ENCODE peak calls at places on chromosomes 12 and 14, in four cellular contexts. C is colonic mucosa, F is mammary epithelial cell, W is K562. G is an unnamed sample.

GRCh38 chr14:80942158-80942738 is 710 bp upstream of the CEP128 start:
- DNase-seq in C (no peak), F (peak), W (no peak), G (no peak)

GRCh38 chr14:31263485-31264133 is 56.0 kb upstream of the HECTD1 start:
- DNase-seq in C (no peak), F (peak), W (no peak), G (peak)

GRCh38 chr12:50055831-50056628 is 1.4 kb upstream of the ASIC1 start:
- DNase-seq in C (peak), F (peak), W (peak), G (peak)

GRCh38 chr14:81557137-81557536 is 23.5 kb upstream of the SEL1L start:
- DNase-seq in C (no peak), F (no peak), W (no peak), G (no peak)

GRCh38 chr12:6328945-6329692 is 12.8 kb downstream of the TNFRSF1A start:
- DNase-seq in C (no peak), F (no peak), W (no peak), G (peak)

GRCh38 chr14:38171197-38171596 is 36.5 kb upstream of the SSTR1 start:
- DNase-seq in C (no peak), F (no peak), W (no peak), G (no peak)

GRCh38 chr12:47591795-47592194 is 114.0 kb downstream of the RPAP3 start:
- DNase-seq in C (no peak), F (no peak), W (no peak), G (no peak)

GRCh38 chr12:130993759-130994670 is 40.3 kb downstream of the ADGRD1 start:
- DNase-seq in C (no peak), F (no peak), W (peak), G (no peak)

GRCh38 chr12:108302471-108303311 is 36.4 kb downstream of the CMKLR1 start:
- DNase-seq in C (peak), F (no peak), W (no peak), G (peak)

GRCh38 chr14:52473557-52473956 is 78.7 kb downstream of the TXNDC16 start:
- DNase-seq in C (no peak), F (peak), W (no peak), G (no peak)

GRCh38 chr14:41663478-41663845 is 56.8 kb downstream of the LRFN5 start:
- DNase-seq in C (no peak), F (no peak), W (no peak), G (no peak)

GRCh38 chr14:72104011-72104613 is 171.9 kb downstream of the RGS6 start:
- DNase-seq in C (no peak), F (no peak), W (peak), G (no peak)

GRCh38 chr12:24879644-24880043 is 69.3 kb downstream of the BCAT1 start:
- DNase-seq in C (no peak), F (no peak), W (no peak), G (no peak)

GRCh38 chr12:79121486-79121885 is 256.9 kb downstream of the SYT1 start:
- DNase-seq in C (no peak), F (no peak), W (peak), G (no peak)

GRCh38 chr14:81464253-81465001 is 64.3 kb upstream of the STON2 start:
- DNase-seq in C (peak), F (peak), W (peak), G (no peak)

GRCh38 chr14:76834296-76834695 is 8.1 kb downstream of the LRRC74A start:
- DNase-seq in C (no peak), F (no peak), W (no peak), G (no peak)

GRCh38 chr12:24496755-24497154 is 452.1 kb downstream of the BCAT1 start:
- DNase-seq in C (no peak), F (peak), W (no peak), G (no peak)

GRCh38 chr12:133233993-133234564 is 1.6 kb downstream of the ANHX start:
- DNase-seq in C (no peak), F (no peak), W (no peak), G (peak)

GRCh38 chr12:93877446-93877845 is 200.3 kb downstream of the CRADD start:
- DNase-seq in C (no peak), F (no peak), W (no peak), G (no peak)

GRCh38 chr12:26241095-26241494 is 45.7 kb downstream of the SSPN start:
- DNase-seq in C (no peak), F (no peak), W (no peak), G (no peak)

GRCh38 chr14:49946320-49947141 is 53.6 kb downstream of the ARF6 start:
- DNase-seq in C (peak), F (peak), W (no peak), G (no peak)

GRCh38 chr14:58829594-58829993 is 191.8 kb downstream of the DACT1 start:
- DNase-seq in C (no peak), F (peak), W (no peak), G (no peak)

GRCh38 chr12:42135264-42135814 is 9.3 kb downstream of the GXYLT1 start:
- DNase-seq in C (no peak), F (peak), W (no peak), G (no peak)

GRCh38 chr12:56315256-56315625 is 547 bp downstream of the CNPY2 start:
- DNase-seq in C (peak), F (no peak), W (peak), G (peak)

GRCh38 chr12:116128779-116129178 is 148.7 kb downstream of the MED13L start:
- DNase-seq in C (no peak), F (no peak), W (no peak), G (no peak)

GRCh38 chr12:23596568-23596967 is 352.9 kb downstream of the SOX5 start:
- DNase-seq in C (no peak), F (no peak), W (no peak), G (no peak)

DNA sequence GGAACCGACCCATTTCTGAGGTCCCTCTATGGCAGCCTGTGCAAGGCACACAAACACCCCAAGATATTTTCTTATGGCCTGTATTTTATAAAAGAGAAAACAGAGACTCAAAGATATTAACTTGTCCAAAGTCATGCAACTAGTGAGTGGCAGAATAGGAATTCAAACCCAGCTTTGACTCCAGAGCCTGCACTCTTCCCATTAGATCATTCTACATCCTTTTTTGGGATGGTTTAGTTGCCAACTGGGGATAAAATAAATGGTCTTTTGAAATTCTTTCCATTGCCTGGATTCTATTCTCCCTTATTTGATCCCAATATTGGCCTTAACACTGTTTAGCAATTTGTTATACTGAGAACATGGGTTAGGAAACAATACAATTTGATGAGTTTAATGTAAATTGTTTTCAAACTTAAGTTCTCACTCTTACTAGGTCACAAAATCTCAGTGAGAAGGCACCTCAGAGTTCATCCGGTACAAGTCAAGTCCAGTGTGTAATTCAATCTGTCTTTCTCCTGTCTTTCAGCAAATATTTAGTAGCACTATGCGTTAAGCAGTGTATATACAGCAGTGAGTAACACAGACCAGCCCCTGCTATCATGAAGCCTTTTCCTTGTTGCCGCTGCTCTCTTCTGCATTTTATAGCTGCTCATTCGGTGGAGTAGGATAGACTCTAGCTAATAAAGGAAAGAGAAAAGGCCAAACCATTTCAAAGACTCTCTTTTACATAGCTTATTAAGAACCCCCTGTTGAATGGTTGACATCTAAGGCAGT is 162.1 kb upstream of the IFNG-AS1 start:
- DNase-seq in C (peak), F (peak), W (no peak), G (no peak)
- H3K9ac ChIP-seq in C (peak), F (peak), W (no peak), G (no peak)

DNA sequence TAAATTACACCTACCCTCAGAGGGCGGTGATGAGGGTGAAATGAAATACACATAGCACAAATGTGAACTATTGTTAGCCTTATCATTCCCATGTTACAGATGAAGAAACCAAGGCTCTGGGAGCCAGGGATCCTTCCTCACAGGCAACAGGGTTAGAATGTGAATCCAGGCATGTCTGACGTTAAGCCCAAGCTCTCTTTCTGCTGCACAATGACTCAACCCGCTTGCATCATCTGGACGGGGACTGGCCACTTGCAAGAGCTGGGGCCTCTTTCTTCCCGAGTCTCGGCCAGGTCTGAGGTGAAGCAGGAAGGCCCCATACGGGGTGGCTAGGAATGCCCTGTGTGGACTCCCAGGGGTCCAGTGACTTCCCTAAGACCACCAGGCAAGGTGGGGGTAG is 105.2 kb downstream of the RBM19 start:
- DNase-seq in C (no peak), F (peak), W (no peak), G (no peak)
- H3K9ac ChIP-seq in C (no peak), F (no peak), W (peak), G (no peak)

DNA sequence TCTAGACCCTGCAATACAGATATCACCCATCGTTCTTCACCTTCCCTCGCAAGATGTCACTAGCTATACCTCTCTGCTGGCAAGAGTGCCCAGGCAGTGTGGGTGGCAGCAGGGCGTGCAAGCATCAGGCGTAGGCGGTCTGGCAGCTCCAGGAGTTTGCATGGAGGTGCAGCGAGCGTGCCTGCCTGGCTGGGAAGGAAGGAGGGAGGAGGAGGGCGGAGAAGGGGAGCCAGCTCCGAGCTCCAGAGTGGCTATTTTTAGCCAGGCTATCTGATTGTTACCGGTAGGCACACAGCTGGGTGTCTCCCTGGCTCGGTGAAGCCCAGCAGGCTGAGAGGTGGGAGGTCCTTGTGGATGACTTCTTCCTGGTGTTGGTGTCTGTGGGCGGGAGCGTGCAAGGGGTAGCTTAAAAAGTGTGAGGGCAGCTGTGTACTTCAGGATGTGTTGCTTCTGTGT is 6.2 kb downstream of the FOXJ2 start:
- DNase-seq in C (peak), F (peak), W (peak), G (peak)
- H3K9ac ChIP-seq in C (peak), F (no peak), W (peak), G (peak)

DNA sequence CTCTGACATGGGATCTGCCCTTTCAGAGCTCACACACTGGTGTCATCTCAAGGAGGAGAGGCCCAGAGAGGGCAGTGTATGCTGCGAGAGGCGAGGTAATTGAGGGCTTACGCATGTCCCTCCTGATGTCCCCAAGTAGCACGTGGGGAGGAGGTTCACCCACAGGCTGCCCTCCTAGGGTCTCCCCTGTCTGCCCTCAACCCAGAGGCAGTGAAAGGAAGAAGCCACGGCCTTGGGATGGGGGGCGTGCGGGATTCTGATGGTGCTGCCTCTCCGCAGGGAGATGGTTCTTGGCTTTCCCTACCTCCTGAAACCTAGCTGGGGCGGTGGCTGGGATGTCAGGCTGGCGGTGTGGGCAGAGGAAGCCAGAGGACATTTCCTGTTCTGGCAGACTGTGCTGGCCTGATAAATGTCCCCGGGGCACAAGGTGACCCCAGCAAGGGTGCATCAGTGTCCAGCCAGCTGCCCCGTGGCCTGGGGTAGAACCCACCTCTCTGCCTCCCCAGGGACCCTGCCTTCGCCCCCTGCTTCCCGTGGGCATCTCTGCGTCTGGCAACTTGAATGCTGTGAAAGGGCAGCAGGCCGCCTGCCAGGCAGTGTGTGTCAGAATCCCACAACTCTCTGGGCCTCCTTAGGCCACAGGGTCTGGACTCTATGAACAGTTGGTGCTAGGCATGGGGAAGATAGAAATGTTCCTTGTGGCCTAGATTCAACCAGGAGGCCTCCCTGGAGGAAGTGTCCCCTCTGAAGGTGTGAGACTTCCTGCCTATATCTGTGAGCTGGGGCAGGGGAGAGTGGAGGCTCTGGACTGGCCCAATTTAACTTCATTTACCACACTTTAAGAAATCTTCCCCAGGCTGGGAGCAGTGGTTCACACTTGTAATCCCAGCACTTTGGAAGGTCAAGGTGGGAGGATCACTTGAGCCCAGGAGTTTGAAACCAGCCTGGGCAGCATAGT is 4.8 kb downstream of the SH2B3 start:
- DNase-seq in C (no peak), F (no peak), W (no peak), G (peak)
- H3K9ac ChIP-seq in C (no peak), F (no peak), W (peak), G (peak)

GRCh38 chr12:98470469-98471082 is 44.8 kb upstream of the TMPO start:
- DNase-seq in C (no peak), F (peak), W (no peak), G (no peak)
- H3K9ac ChIP-seq in C (no peak), F (no peak), W (no peak), G (no peak)

GRCh38 chr12:128825845-128826244 is 2.1 kb upstream of the SLC15A4 start:
- DNase-seq in C (no peak), F (no peak), W (no peak), G (no peak)

GRCh38 chr12:128830505-128830893 is 6.7 kb upstream of the SLC15A4 start:
- DNase-seq in C (no peak), F (no peak), W (no peak), G (no peak)

GRCh38 chr12:128833418-128833817 is 9.7 kb upstream of the SLC15A4 start:
- DNase-seq in C (no peak), F (no peak), W (no peak), G (no peak)

GRCh38 chr12:128827724-128828123 is 4.0 kb upstream of the SLC15A4 start:
- DNase-seq in C (no peak), F (no peak), W (no peak), G (no peak)

DNA sequence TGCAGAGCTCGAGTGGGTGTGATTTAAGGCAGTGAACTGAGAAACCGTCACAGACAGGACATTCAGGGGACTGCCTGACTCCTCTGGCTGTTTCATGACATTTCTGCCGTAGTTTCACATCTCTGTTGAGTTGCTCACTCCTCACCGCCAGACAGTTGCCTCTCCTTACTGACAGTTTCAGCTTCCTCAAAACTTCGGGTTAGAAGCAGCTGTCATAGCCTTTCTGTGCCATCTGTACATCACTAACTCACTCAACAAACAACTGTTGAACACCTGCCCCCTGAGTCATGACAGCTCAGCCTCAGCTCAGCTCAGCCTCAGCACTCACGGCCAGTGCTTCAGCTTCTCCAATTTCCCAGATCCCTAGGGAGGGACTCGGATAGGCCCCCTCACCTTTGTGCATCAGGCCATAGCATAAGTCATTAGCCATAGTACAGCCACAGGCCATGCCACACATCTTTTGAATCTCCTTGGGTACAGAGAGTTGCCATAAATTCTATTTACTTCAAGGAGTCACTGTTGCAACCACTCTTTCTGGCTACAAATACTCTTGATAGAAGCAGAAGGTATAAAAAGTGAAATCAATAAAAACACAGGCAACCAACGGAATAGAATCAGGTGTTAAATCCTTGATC is 6.2 kb upstream of the SLC15A4 start:
- DNase-seq in C (no peak), F (no peak), W (no peak), G (no peak)
- H3K9ac ChIP-seq in C (no peak), F (no peak), W (no peak), G (no peak)

G was measured in kidney.